ENCODE peak calls at places on chromosomes 1 and 21, in six cellular contexts. S is ovary; G is GM13977; N is NCI-H2081; R is stimulated activated CD8-positive, alpha-beta memory T cell treated with anti-CD3 and anti-CD28 coated beads, Interleukin-2, amount 100 ng/mL, for 1 hour; D is H54. K is an unnamed sample.

GRCh38 chr21:44428281-44428942 is 26.9 kb upstream of the LRRC3 start:
- DNase-seq in S (no peak), G (no peak), N (peak), R (peak), D (peak), K (peak)

GRCh38 chr1:172135076-172135672 is 285.3 kb upstream of the C1orf105 start:
- DNase-seq in S (no peak), G (no peak), N (peak), R (no peak), D (no peak), K (no peak)

GRCh38 chr1:10735603-10736305 is 60.7 kb downstream of the CASZ1 start:
- DNase-seq in S (no peak), G (no peak), N (no peak), R (no peak), D (no peak), K (no peak)

GRCh38 chr1:107056426-107057196 is at the start of gene PRMT6:
- DNase-seq in S (peak), G (peak), N (peak), R (peak), D (peak), K (peak)

GRCh38 chr1:97254731-97255463 is 533.3 kb downstream of the PTBP2 start:
- DNase-seq in S (no peak), G (no peak), N (no peak), R (no peak), D (no peak), K (no peak)

GRCh38 chr1:109181085-109181806 is 32.5 kb upstream of the SARS1 start:
- DNase-seq in S (no peak), G (no peak), N (peak), R (no peak), D (no peak), K (no peak)

GRCh38 chr1:93554883-93555872 is 107.3 kb downstream of the FNBP1L start:
- DNase-seq in S (no peak), G (no peak), N (no peak), R (no peak), D (no peak), K (no peak)

GRCh38 chr1:85406887-85407593 is 57.9 kb downstream of the DDAH1 start:
- DNase-seq in S (peak), G (no peak), N (no peak), R (no peak), D (peak), K (no peak)

GRCh38 chr1:210259496-210259895 is 26.9 kb downstream of the SERTAD4 start:
- DNase-seq in S (no peak), G (no peak), N (no peak), R (no peak), D (no peak), K (no peak)

GRCh38 chr1:212915245-212916091 is 34.9 kb upstream of the VASH2 start:
- DNase-seq in S (peak), G (no peak), N (peak), R (no peak), D (no peak), K (no peak)

GRCh38 chr1:211939876-211940468 is 95.4 kb downstream of the INTS7 start:
- DNase-seq in S (no peak), G (peak), N (no peak), R (no peak), D (no peak), K (no peak)

GRCh38 chr1:112717263-112717662 is 2.1 kb upstream of the PPM1J start:
- DNase-seq in S (no peak), G (no peak), N (no peak), R (no peak), D (no peak), K (no peak)

GRCh38 chr1:200314085-200314750 is 95.6 kb downstream of the ZNF281 start:
- DNase-seq in S (no peak), G (no peak), N (no peak), R (no peak), D (no peak), K (no peak)